ENCODE peak calls at places on chromosomes 12 and 14, in seven cellular contexts. B, N, A, M, Z, E and P are unnamed samples.

GRCh38 chr12:51219345-51219744 is 1.5 kb upstream of the POU6F1 start:
- ATAC-seq in B (no peak), N (no peak), A (no peak), M (no peak), Z (no peak), E (no peak), P (no peak)

GRCh38 chr14:76203086-76204001 is 51.6 kb downstream of the GPATCH2L start:
- ATAC-seq in B (no peak), N (peak), A (peak), M (no peak), Z (no peak), E (no peak), P (peak)

GRCh38 chr12:120583478-120584030 is 2.4 kb upstream of the POP5 start:
- ATAC-seq in B (peak), N (peak), A (peak), M (peak), Z (peak), E (peak), P (peak)

GRCh38 chr14:29064305-29064704 is 297.7 kb downstream of the FOXG1 start:
- ATAC-seq in B (no peak), N (no peak), A (no peak), M (no peak), Z (no peak), E (no peak), P (no peak)

GRCh38 chr12:95203477-95203843 is 13.8 kb downstream of the FGD6 start:
- ATAC-seq in B (no peak), N (no peak), A (no peak), M (no peak), Z (no peak), E (no peak), P (no peak)

GRCh38 chr12:47834199-47835016 is 14.7 kb upstream of the HDAC7 start:
- ATAC-seq in B (no peak), N (no peak), A (peak), M (no peak), Z (no peak), E (no peak), P (no peak)

GRCh38 chr12:43058616-43059015 is 469.1 kb upstream of the PRICKLE1 start:
- ATAC-seq in B (no peak), N (no peak), A (no peak), M (no peak), Z (no peak), E (no peak), P (no peak)

GRCh38 chr14:21734457-21735074 is 60.9 kb upstream of the OR4E1 start:
- ATAC-seq in B (peak), N (no peak), A (peak), M (no peak), Z (peak), E (peak), P (no peak)